ENCODE peak calls at places on chromosomes 12 and 14, in six cellular contexts. One of them, this sample, is unnamed.

GRCh38 chr12:124399622-124400021 is 104.7 kb downstream of the RFLNA start:
- DNase-seq in heart left ventricle: no peak
- DNase-seq in lung: no peak
- DNase-seq in right atrium auricular region: no peak
- DNase-seq in HCT116: no peak
- DNase-seq in DND-41: peak; percentile 39
- DNase-seq in this sample: no peak

GRCh38 chr12:93203361-93203760 is 174.4 kb upstream of the NUDT4 start:
- DNase-seq in HCT116: no peak
- DNase-seq in right atrium auricular region: no peak
- DNase-seq in DND-41: no peak
- DNase-seq in heart left ventricle: no peak
- DNase-seq in lung: no peak
- DNase-seq in this sample: no peak

GRCh38 chr14:68734231-68734732 is 58.6 kb downstream of the ZFP36L1 start:
- DNase-seq in HCT116: no peak
- DNase-seq in lung: no peak
- DNase-seq in heart left ventricle: no peak
- DNase-seq in DND-41: no peak
- DNase-seq in right atrium auricular region: no peak
- DNase-seq in this sample: no peak

GRCh38 chr12:111596985-111597730 is 2.0 kb downstream of the ATXN2 start:
- DNase-seq in right atrium auricular region: peak; percentile 62
- DNase-seq in lung: peak; percentile 54
- DNase-seq in DND-41: peak; percentile 48
- DNase-seq in heart left ventricle: peak; percentile 67
- DNase-seq in HCT116: peak; percentile 59
- DNase-seq in this sample: peak; percentile 43

GRCh38 chr14:68576031-68576430 is 216.8 kb downstream of the ZFP36L1 start:
- DNase-seq in DND-41: no peak
- DNase-seq in right atrium auricular region: no peak
- DNase-seq in heart left ventricle: no peak
- DNase-seq in lung: no peak
- DNase-seq in HCT116: no peak
- DNase-seq in this sample: no peak

GRCh38 chr14:45198551-45198950 is 54.5 kb downstream of the MIS18BP1 start:
- DNase-seq in DND-41: no peak
- DNase-seq in right atrium auricular region: no peak
- DNase-seq in lung: no peak
- DNase-seq in HCT116: no peak
- DNase-seq in heart left ventricle: no peak
- DNase-seq in this sample: no peak

GRCh38 chr12:52020539-52021336 is 14.0 kb downstream of the TAMALIN start:
- DNase-seq in DND-41: peak; percentile 79
- DNase-seq in heart left ventricle: peak; percentile 53
- DNase-seq in right atrium auricular region: no peak
- DNase-seq in HCT116: no peak
- DNase-seq in lung: no peak
- DNase-seq in this sample: no peak

GRCh38 chr14:103232338-103232808 is 101.7 kb upstream of the EIF5 start:
- DNase-seq in lung: no peak
- DNase-seq in heart left ventricle: no peak
- DNase-seq in right atrium auricular region: no peak
- DNase-seq in HCT116: no peak
- DNase-seq in DND-41: no peak
- DNase-seq in this sample: no peak

GRCh38 chr12:79409562-79409961 is 281.2 kb downstream of the PAWR start:
- DNase-seq in HCT116: no peak
- DNase-seq in heart left ventricle: no peak
- DNase-seq in lung: no peak
- DNase-seq in DND-41: no peak
- DNase-seq in right atrium auricular region: no peak
- DNase-seq in this sample: no peak

GRCh38 chr12:113261847-113262470 is 40.7 kb downstream of the TPCN1 start:
- DNase-seq in lung: no peak
- DNase-seq in right atrium auricular region: no peak
- DNase-seq in DND-41: peak; percentile 82
- DNase-seq in heart left ventricle: no peak
- DNase-seq in HCT116: no peak
- DNase-seq in this sample: no peak

GRCh38 chr14:58705066-58705465 is 67.3 kb downstream of the DACT1 start:
- DNase-seq in right atrium auricular region: no peak
- DNase-seq in DND-41: no peak
- DNase-seq in lung: no peak
- DNase-seq in HCT116: no peak
- DNase-seq in heart left ventricle: peak; percentile 32
- DNase-seq in this sample: peak; percentile 47

GRCh38 chr14:33676135-33676566 is 274.7 kb downstream of the EGLN3 start:
- DNase-seq in HCT116: peak; percentile 16
- DNase-seq in lung: no peak
- DNase-seq in heart left ventricle: peak; percentile 51
- DNase-seq in DND-41: peak; percentile 4
- DNase-seq in right atrium auricular region: no peak
- DNase-seq in this sample: peak; percentile 20

GRCh38 chr12:113697646-113698504 is 226.2 kb upstream of the LHX5 start:
- DNase-seq in HCT116: no peak
- DNase-seq in lung: no peak
- DNase-seq in right atrium auricular region: no peak
- DNase-seq in heart left ventricle: no peak
- DNase-seq in DND-41: no peak
- DNase-seq in this sample: no peak

GRCh38 chr12:19884081-19884480 is 444.8 kb downstream of the AEBP2 start:
- DNase-seq in DND-41: no peak
- DNase-seq in lung: no peak
- DNase-seq in HCT116: no peak
- DNase-seq in right atrium auricular region: no peak
- DNase-seq in heart left ventricle: no peak
- DNase-seq in this sample: no peak

GRCh38 chr14:68879841-68880575 is 87.1 kb upstream of the ZFP36L1 start:
- DNase-seq in right atrium auricular region: no peak
- DNase-seq in HCT116: no peak
- DNase-seq in heart left ventricle: no peak
- DNase-seq in lung: no peak
- DNase-seq in DND-41: no peak
- DNase-seq in this sample: no peak

GRCh38 chr14:20247651-20248246 is 8.7 kb downstream of the OR11H4 start:
- DNase-seq in heart left ventricle: no peak
- DNase-seq in right atrium auricular region: no peak
- DNase-seq in lung: no peak
- DNase-seq in DND-41: no peak
- DNase-seq in HCT116: peak; percentile 36
- DNase-seq in this sample: no peak

GRCh38 chr12:70032076-70032475 is 207.0 kb downstream of the MYRFL start:
- DNase-seq in lung: no peak
- DNase-seq in HCT116: no peak
- DNase-seq in heart left ventricle: no peak
- DNase-seq in DND-41: no peak
- DNase-seq in right atrium auricular region: no peak
- DNase-seq in this sample: no peak

GRCh38 chr12:32727237-32727636 is 28.5 kb downstream of the YARS2 start:
- DNase-seq in DND-41: no peak
- DNase-seq in HCT116: no peak
- DNase-seq in right atrium auricular region: no peak
- DNase-seq in heart left ventricle: no peak
- DNase-seq in lung: no peak
- DNase-seq in this sample: no peak

GRCh38 chr14:57870686-57871457 is 5.0 kb upstream of the SLC35F4 start:
- DNase-seq in heart left ventricle: no peak
- DNase-seq in lung: no peak
- DNase-seq in DND-41: no peak
- DNase-seq in right atrium auricular region: no peak
- DNase-seq in HCT116: no peak
- DNase-seq in this sample: no peak

GRCh38 chr14:70036665-70037064 is 152.1 kb downstream of the SLC8A3 start:
- DNase-seq in right atrium auricular region: no peak
- DNase-seq in lung: no peak
- DNase-seq in HCT116: no peak
- DNase-seq in DND-41: no peak
- DNase-seq in heart left ventricle: no peak
- DNase-seq in this sample: no peak

GRCh38 chr12:117231750-117232149 is 41.5 kb upstream of the FBXO21 start:
- DNase-seq in lung: no peak
- DNase-seq in heart left ventricle: no peak
- DNase-seq in right atrium auricular region: no peak
- DNase-seq in HCT116: peak; percentile 24
- DNase-seq in DND-41: peak; percentile 12
- DNase-seq in this sample: no peak

GRCh38 chr12:2783936-2784600 is 10.7 kb upstream of the FKBP4 start:
- DNase-seq in HCT116: peak; percentile 23
- DNase-seq in lung: peak; percentile 79
- DNase-seq in right atrium auricular region: no peak
- DNase-seq in DND-41: peak; percentile 30
- DNase-seq in heart left ventricle: peak; percentile 84
- DNase-seq in this sample: peak; percentile 71

GRCh38 chr12:28866296-28866695 is 282.8 kb upstream of the FAR2 start:
- DNase-seq in heart left ventricle: no peak
- DNase-seq in HCT116: no peak
- DNase-seq in DND-41: no peak
- DNase-seq in lung: no peak
- DNase-seq in right atrium auricular region: no peak
- DNase-seq in this sample: no peak

GRCh38 chr12:8603858-8604257 is 8.8 kb downstream of the AICDA start:
- DNase-seq in right atrium auricular region: no peak
- DNase-seq in heart left ventricle: no peak
- DNase-seq in lung: no peak
- DNase-seq in HCT116: no peak
- DNase-seq in DND-41: no peak
- DNase-seq in this sample: no peak

GRCh38 chr12:75976913-75977312 is 54.7 kb downstream of the PHLDA1 start:
- DNase-seq in DND-41: no peak
- DNase-seq in lung: no peak
- DNase-seq in heart left ventricle: no peak
- DNase-seq in right atrium auricular region: no peak
- DNase-seq in HCT116: no peak
- DNase-seq in this sample: no peak

GRCh38 chr12:37565112-37565511 is 751.5 kb upstream of the ALG10B start:
- DNase-seq in lung: no peak
- DNase-seq in HCT116: no peak
- DNase-seq in right atrium auricular region: no peak
- DNase-seq in DND-41: no peak
- DNase-seq in heart left ventricle: no peak
- DNase-seq in this sample: no peak

GRCh38 chr12:132046561-132046960 is 96.8 kb downstream of the EP400 start:
- DNase-seq in DND-41: no peak
- DNase-seq in right atrium auricular region: no peak
- DNase-seq in lung: no peak
- DNase-seq in heart left ventricle: no peak
- DNase-seq in HCT116: no peak
- DNase-seq in this sample: no peak

GRCh38 chr14:35346738-35347322 is 54.6 kb downstream of the PSMA6 start:
- DNase-seq in heart left ventricle: no peak
- DNase-seq in right atrium auricular region: no peak
- DNase-seq in lung: no peak
- DNase-seq in DND-41: no peak
- DNase-seq in HCT116: no peak
- DNase-seq in this sample: no peak

GRCh38 chr14:78319826-78320635 is 149.9 kb downstream of the NRXN3 start:
- DNase-seq in heart left ventricle: no peak
- DNase-seq in lung: no peak
- DNase-seq in DND-41: no peak
- DNase-seq in HCT116: no peak
- DNase-seq in right atrium auricular region: no peak
- DNase-seq in this sample: no peak

GRCh38 chr12:123427036-123427769 is 9.3 kb downstream of the RILPL2 start:
- DNase-seq in lung: no peak
- DNase-seq in heart left ventricle: no peak
- DNase-seq in HCT116: no peak
- DNase-seq in right atrium auricular region: no peak
- DNase-seq in DND-41: no peak
- DNase-seq in this sample: no peak

GRCh38 chr14:51682411-51682810 is 30.7 kb downstream of the FRMD6 start:
- DNase-seq in heart left ventricle: no peak
- DNase-seq in HCT116: no peak
- DNase-seq in right atrium auricular region: no peak
- DNase-seq in lung: no peak
- DNase-seq in DND-41: no peak
- DNase-seq in this sample: no peak
- H3K4me3 ChIP-seq in heart left ventricle: no peak overlapping the region
- H3K4me3 ChIP-seq in HCT116: no peak overlapping the region
- H3K4me3 ChIP-seq in right atrium auricular region: no peak overlapping the region
- H3K4me3 ChIP-seq in lung: no peak overlapping the region
- H3K4me3 ChIP-seq in DND-41: no peak overlapping the region
- H3K4me3 ChIP-seq in this sample: no peak overlapping the region

DNA sequence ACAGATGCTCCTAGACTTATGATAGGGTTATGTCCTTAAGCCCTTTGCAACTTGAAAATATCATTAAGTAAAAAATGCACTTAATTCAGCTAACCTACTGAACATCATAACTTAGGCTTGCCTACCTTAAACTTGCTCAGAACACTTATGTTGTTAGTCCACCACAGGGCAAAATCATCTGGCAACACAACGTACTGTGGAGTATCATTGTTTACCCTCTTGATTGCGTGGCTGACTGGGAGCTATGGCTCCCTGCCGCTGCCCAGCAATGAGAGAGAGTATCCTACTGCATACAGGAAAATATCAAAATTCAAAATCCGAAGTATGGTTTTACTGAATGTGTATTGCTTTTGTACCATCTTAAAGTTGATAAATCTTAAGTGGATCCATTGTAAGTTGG is 105.5 kb downstream of the SOX5 start:
- DNase-seq in DND-41: no peak
- DNase-seq in HCT116: no peak
- DNase-seq in heart left ventricle: no peak
- DNase-seq in right atrium auricular region: no peak
- DNase-seq in lung: no peak
- DNase-seq in this sample: no peak
- TF ChIP-seq CTCF in DND-41: no peak
- TF ChIP-seq CTCF in HCT116: no peak
- TF ChIP-seq CTCF in heart left ventricle: no peak
- TF ChIP-seq CTCF in right atrium auricular region: no peak
- TF ChIP-seq CTCF in lung: no peak
- TF ChIP-seq CTCF in this sample: no peak

GRCh38 chr14:100813291-100813690 is 12.6 kb upstream of the MEG3 start:
- DNase-seq in heart left ventricle: no peak
- DNase-seq in DND-41: no peak
- DNase-seq in lung: no peak
- DNase-seq in HCT116: no peak
- DNase-seq in right atrium auricular region: no peak
- DNase-seq in this sample: no peak
- H3K4me3 ChIP-seq in heart left ventricle: no peak overlapping the region
- H3K4me3 ChIP-seq in DND-41: no peak overlapping the region
- H3K4me3 ChIP-seq in lung: no peak overlapping the region
- H3K4me3 ChIP-seq in HCT116: no peak overlapping the region
- H3K4me3 ChIP-seq in right atrium auricular region: no peak overlapping the region
- H3K4me3 ChIP-seq in this sample: no peak overlapping the region

GRCh38 chr14:105439710-105440553 is 20.3 kb downstream of the MTA1 start:
- DNase-seq in DND-41: no peak
- DNase-seq in right atrium auricular region: no peak
- DNase-seq in heart left ventricle: no peak
- DNase-seq in lung: no peak
- DNase-seq in HCT116: no peak
- DNase-seq in this sample: no peak
- TF ChIP-seq CTCF in DND-41: no peak
- TF ChIP-seq CTCF in right atrium auricular region: no peak
- TF ChIP-seq CTCF in heart left ventricle: no peak
- TF ChIP-seq CTCF in lung: no peak
- TF ChIP-seq CTCF in HCT116: no peak
- TF ChIP-seq CTCF in this sample: no peak

This sample was measured in left ventricle myocardium inferior.